ENCODE peak calls at places on chromosomes 13 and 19, in four cellular contexts. D is lung, J is HAP-1, W is BE2C. V is an unnamed sample.

GRCh38 chr13:24038405-24038804 is 122.1 kb upstream of the SPATA13 start:
- DNase-seq in J (no peak), W (no peak), D (peak; percentile 25), V (peak; percentile 18)

GRCh38 chr13:91291078-91291477 is 56.4 kb upstream of the MIR17HG start:
- DNase-seq in W (no peak), D (no peak), J (no peak), V (no peak)

GRCh38 chr19:53908106-53908932 is 759 bp upstream of the CACNG7 start:
- DNase-seq in D (no peak), W (peak; percentile 68), J (peak; percentile 59), V (no peak)

GRCh38 chr13:43388282-43389034 is 365.1 kb downstream of the DNAJC15 start:
- DNase-seq in W (no peak), D (no peak), J (no peak), V (no peak)

GRCh38 chr13:20402881-20403280 is 122.8 kb downstream of the CRYL1 start:
- DNase-seq in W (no peak), J (no peak), D (no peak), V (no peak)

GRCh38 chr13:42968906-42969305 is 23.1 kb downstream of the EPSTI1 start:
- DNase-seq in W (no peak), J (no peak), D (peak; percentile 52), V (no peak)

GRCh38 chr19:18610245-18610555 is 2.5 kb upstream of the TMEM59L start:
- DNase-seq in J (no peak), D (no peak), W (no peak), V (no peak)

GRCh38 chr13:67298297-67298696 is 68.2 kb upstream of the PCDH9 start:
- DNase-seq in W (no peak), J (no peak), D (no peak), V (no peak)

GRCh38 chr19:38551450-38551813 is 66.3 kb downstream of the MAP4K1 start:
- DNase-seq in W (no peak), D (no peak), J (no peak), V (no peak)

GRCh38 chr13:46392967-46393366 is 5.9 kb upstream of the RUBCNL start:
- DNase-seq in J (no peak), W (no peak), D (no peak), V (no peak)

GRCh38 chr19:35089554-35089953 is 26.1 kb upstream of the FXYD3 start:
- DNase-seq in D (no peak), W (no peak), J (peak; percentile 87), V (no peak)

GRCh38 chr19:31312004-31312403 is 37.2 kb downstream of the TSHZ3 start:
- DNase-seq in J (no peak), D (no peak), W (no peak), V (no peak)

GRCh38 chr13:114130131-114130707 is 2.2 kb downstream of the RASA3 start:
- DNase-seq in J (no peak), D (no peak), W (no peak), V (no peak)

GRCh38 chr13:84654654-84655244 is 772.5 kb upstream of the SLITRK1 start:
- DNase-seq in J (no peak), W (no peak), D (no peak), V (no peak)

GRCh38 chr13:32911506-32911905 is 104.7 kb upstream of the KL start:
- DNase-seq in W (peak; percentile 46), D (no peak), J (peak; percentile 28), V (no peak)

GRCh38 chr19:1118999-1119398 is 15.2 kb downstream of the GPX4 start:
- DNase-seq in J (no peak), W (peak; percentile 16), D (no peak), V (no peak)

GRCh38 chr13:114063545-114064515 is 68.6 kb downstream of the RASA3 start:
- DNase-seq in W (no peak), J (no peak), D (peak; percentile 63), V (no peak)

GRCh38 chr19:13681509-13681908 is 82.8 kb upstream of the MRI1 start:
- DNase-seq in J (no peak), W (no peak), D (no peak), V (no peak)

GRCh38 chr19:2497186-2497585 is 21.3 kb downstream of the GADD45B start:
- DNase-seq in D (no peak), W (no peak), J (no peak), V (no peak)

GRCh38 chr19:2494447-2495129 is 18.7 kb downstream of the GADD45B start:
- DNase-seq in W (peak; percentile 57), J (peak; percentile 23), D (peak; percentile 65), V (peak; percentile 8)

GRCh38 chr19:2495651-2496316 is 19.9 kb downstream of the GADD45B start:
- DNase-seq in W (no peak), J (no peak), D (no peak), V (no peak)

GRCh38 chr19:2494084-2494446 is 18.1 kb downstream of the GADD45B start:
- DNase-seq in W (peak; percentile 43), J (no peak), D (no peak), V (no peak)

DNA sequence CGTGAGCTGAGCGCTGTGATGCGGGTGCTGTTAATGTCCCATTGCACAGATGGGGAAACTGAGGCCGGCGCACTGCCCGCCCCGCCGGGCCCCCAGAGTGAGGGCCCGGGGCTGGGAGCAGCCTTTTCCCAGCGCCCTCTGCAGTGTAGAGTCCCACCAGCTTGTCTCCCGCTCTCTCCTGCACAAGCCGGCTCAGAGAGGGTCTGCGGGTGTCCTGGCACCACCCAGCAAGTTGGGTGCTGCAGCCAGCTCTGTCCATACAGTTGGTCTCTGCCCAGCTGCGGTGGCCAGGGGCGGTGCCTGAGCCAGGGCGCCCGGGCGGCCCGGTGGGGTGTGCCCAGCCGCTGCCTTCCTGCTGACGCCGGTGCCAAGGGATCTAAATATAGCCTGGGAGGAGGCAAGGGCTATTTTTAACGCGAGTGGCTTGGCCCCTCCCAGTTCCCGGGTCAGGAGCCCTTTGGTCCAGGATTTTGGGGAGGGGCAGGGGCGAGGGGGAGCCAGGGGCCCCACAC is 19.3 kb downstream of the GADD45B start:
- DNase-seq in J (no peak), W (no peak), D (peak; percentile 83), V (no peak)
- H3K4me1 ChIP-seq in J (peaks cover 9% of the 10 kb centered on the region), W (no peaks in the 10 kb centered on the region), D (no peaks in the 10 kb centered on the region), V (peaks cover 19% of the 10 kb centered on the region)

GRCh38 chr19:55115446-55116065 is 1.9 kb downstream of the PPP1R12C start:
- DNase-seq in J (no peak), W (no peak), D (no peak), V (no peak)
- H3K4me1 ChIP-seq in J (peaks cover 6% of the 10 kb centered on the region), W (no peaks in the 10 kb centered on the region), D (peaks cover 13% of the 10 kb centered on the region), V (peaks cover 19% of the 10 kb centered on the region)

GRCh38 chr19:15562861-15563260 is 52.2 kb upstream of the CYP4F8 start:
- DNase-seq in D (no peak), W (no peak), J (peak; percentile 60), V (no peak)

GRCh38 chr19:15562145-15562544 is 52.9 kb upstream of the CYP4F8 start:
- DNase-seq in J (no peak), D (no peak), W (no peak), V (no peak)

GRCh38 chr19:15564534-15565168 is 50.4 kb upstream of the CYP4F8 start:
- DNase-seq in D (no peak), J (no peak), W (no peak), V (no peak)

GRCh38 chr19:15563931-15564330 is 51.1 kb upstream of the CYP4F8 start:
- DNase-seq in J (no peak), D (no peak), W (no peak), V (no peak)

DNA sequence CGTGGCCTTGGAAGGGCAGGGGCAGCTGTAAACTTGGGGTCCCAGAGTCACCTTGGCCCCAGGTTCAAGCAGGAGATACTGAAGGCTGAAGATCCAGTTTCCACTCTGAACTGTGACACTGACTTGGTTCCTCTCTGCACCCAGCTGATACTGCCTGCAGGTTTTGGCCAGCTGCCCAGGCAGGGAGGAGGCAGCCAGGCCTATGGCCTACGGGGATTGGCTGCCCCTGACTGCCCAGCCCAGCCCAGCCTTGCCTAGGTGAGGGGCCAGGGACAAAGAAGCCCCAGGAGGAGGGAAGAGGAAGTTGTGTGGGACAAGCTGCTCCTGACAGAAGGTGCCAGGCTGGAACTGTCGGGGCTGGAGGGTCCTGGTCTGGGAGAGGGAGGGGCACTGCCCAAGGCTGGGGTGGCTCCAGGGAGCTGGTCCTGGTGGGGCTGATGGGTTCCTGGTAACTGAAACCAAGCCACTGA is 51.7 kb upstream of the CYP4F8 start:
- DNase-seq in D (no peak), J (no peak), W (peak; percentile 65), V (no peak)
- H3K4me1 ChIP-seq in D (no peaks in the 10 kb centered on the region), J (peaks cover 3% of the 10 kb centered on the region), W (no peaks in the 10 kb centered on the region), V (no peaks in the 10 kb centered on the region)

GRCh38 chr19:11924886-11925583 is at the start of gene ZNF700:
- DNase-seq in D (peak; percentile 97), W (peak; percentile 97), J (peak; percentile 89), V (peak; percentile 83)
- H3K4me1 ChIP-seq in D (peaks cover 3% of the 10 kb centered on the region), W (peaks cover 4% of the 10 kb centered on the region), J (peaks cover 4% of the 10 kb centered on the region), V (peaks cover 24% of the 10 kb centered on the region)

V was measured in CD8-positive, alpha-beta T cell.